ENCODE peak calls at places on chromosomes 3 and 15, in eight cellular contexts. B is GM23338, D is Panc1, H is GM12878, T is HepG2, Z is SK-N-SH, I is HCT116, U is K562. Q is an unnamed sample.

GRCh38 chr3:141246224-141246957 is 14.8 kb downstream of the PXYLP1 start:
- DNase-seq in I (no peak), B (no peak), D (no peak), T (peak; percentile 43), H (no peak), Z (no peak), U (no peak), Q (no peak)

GRCh38 chr3:142926368-142926944 is 37.0 kb downstream of the PAQR9 start:
- DNase-seq in Z (no peak), U (no peak), B (no peak), T (no peak), D (no peak), I (no peak), H (no peak), Q (no peak)

GRCh38 chr3:31077826-31078225 is 183.4 kb upstream of the GADL1 start:
- DNase-seq in I (no peak), H (no peak), D (no peak), B (no peak), T (no peak), Z (no peak), U (no peak), Q (no peak)

GRCh38 chr15:34047893-34048775 is 9.1 kb upstream of the AVEN start:
- DNase-seq in B (no peak), D (no peak), U (no peak), Z (no peak), H (no peak), T (no peak), I (no peak), Q (no peak)

GRCh38 chr15:98420837-98421236 is 227.5 kb upstream of the IGF1R start:
- DNase-seq in D (no peak), U (no peak), I (no peak), Z (peak; percentile 25), T (no peak), B (peak; percentile 25), H (no peak), Q (no peak)

GRCh38 chr3:109806929-109807328 is 469.6 kb upstream of the DPPA4 start:
- DNase-seq in T (peak; percentile 5), D (no peak), H (no peak), Z (no peak), U (peak; percentile 5), B (no peak), I (peak; percentile 88), Q (peak; percentile 69)

GRCh38 chr15:97652700-97653167 is 307.8 kb upstream of the ARRDC4 start:
- DNase-seq in Z (peak; percentile 1), U (no peak), I (no peak), H (no peak), T (no peak), B (peak; percentile 71), D (no peak), Q (no peak)

GRCh38 chr3:141412936-141413354 is 44.6 kb downstream of the ZBTB38 start:
- DNase-seq in D (no peak), U (no peak), I (no peak), B (no peak), Z (no peak), H (no peak), T (peak; percentile 93), Q (no peak)

GRCh38 chr15:73700041-73700842 is 16.1 kb downstream of the CD276 start:
- DNase-seq in B (peak; percentile 90), Z (peak; percentile 82), T (peak; percentile 65), H (peak; percentile 12), U (peak; percentile 71), D (peak; percentile 56), I (peak; percentile 51), Q (no peak)

GRCh38 chr3:127135241-127136023 is 57.5 kb upstream of the PRR23E start:
- DNase-seq in I (no peak), U (peak; percentile 11), D (no peak), H (no peak), Z (peak; percentile 92), B (peak; percentile 58), T (no peak), Q (no peak)
- H3K27ac ChIP-seq in I (no peak overlapping the region), U (no peak overlapping the region), D (no peak overlapping the region), H (no peak overlapping the region), Z (no peak overlapping the region), B (no peak overlapping the region), T (no peak overlapping the region), Q (no peak overlapping the region)

GRCh38 chr15:23645379-23646164 is 2.1 kb downstream of the MAGEL2 start:
- DNase-seq in Z (peak; percentile 10), T (peak; percentile 3), U (no peak), B (peak; percentile 84), H (no peak), D (no peak), I (no peak), Q (no peak)
- TF ChIP-seq REST in Z (no peak), T (no peak), U (no peak), B (no peak), H (no peak), D (no peak), I (no peak), Q (no peak)

DNA sequence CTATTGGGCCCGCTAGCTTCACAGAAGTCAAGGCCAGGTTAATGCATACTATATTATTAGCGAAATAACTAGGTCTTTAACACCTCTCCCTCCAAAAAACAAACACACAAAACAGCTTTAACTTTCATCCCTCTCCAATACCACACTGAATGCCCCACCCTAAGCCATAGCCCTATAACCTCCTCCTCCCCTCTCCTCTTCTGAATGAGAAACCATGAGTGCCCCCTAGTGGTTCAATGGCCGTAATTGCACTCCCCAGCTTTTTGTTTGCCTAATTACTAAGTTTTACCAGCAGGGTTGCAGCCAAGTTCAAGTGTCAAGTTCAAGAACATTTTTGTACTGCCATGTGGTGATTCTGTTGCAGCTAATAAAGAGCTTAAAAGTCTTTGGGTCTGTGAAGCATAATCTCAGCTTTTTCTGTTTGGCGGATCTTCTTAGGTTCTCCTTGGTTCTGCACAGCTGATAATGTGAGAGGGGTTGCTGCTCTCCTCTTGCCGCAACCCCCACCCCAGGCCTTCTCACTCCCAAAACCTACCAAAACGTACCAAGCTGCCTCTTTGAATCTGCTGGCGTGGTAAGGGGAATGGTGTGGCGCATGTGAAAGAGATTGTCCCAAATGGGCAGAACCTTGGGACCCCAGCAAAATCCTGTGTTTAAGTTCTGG is 57.9 kb downstream of the RPL22L1 start:
- DNase-seq in T (peak; percentile 78), I (peak; percentile 78), D (peak; percentile 73), H (peak; percentile 30), Z (peak; percentile 77), B (peak; percentile 94), U (peak; percentile 83), Q (peak; percentile 29)
- TF ChIP-seq POLR2AphosphoS5 in T (no peak), I (no peak), D (no peak), H (no peak), Z (no peak), B (no peak), U (no peak), Q (no peak)

DNA sequence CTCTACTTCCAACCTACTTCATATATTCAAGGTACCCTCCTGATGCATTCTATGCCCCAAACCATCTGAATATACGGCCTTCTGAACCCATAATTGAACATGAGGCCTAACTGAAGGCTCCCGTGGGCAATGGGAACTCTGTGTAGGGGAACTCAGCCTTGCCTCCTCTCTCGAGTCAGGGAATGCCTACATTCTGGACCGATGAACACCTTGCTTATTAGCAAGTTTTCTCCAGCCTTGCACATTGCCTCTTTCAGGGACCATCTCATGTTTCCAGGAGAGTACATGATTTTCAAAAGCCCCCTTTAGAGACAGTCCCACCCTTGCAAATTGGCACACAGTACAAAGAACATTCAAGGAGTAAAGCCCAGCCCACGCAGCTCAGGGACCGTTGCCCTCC is 26.3 kb upstream of the GALNT15 start:
- DNase-seq in Z (no peak), U (no peak), D (no peak), I (no peak), H (no peak), B (no peak), T (no peak), Q (no peak)
- H3K27ac ChIP-seq in Z (no peak overlapping the region), U (no peak overlapping the region), D (peak overlapping the region; percentile 34), I (no peak overlapping the region), H (no peak overlapping the region), B (no peak overlapping the region), T (no peak overlapping the region), Q (no peak overlapping the region)

GRCh38 chr15:48778338-48778730 is 32.5 kb downstream of the CEP152 start:
- DNase-seq in T (no peak), H (no peak), B (no peak), U (no peak), D (no peak), I (no peak), Z (no peak), Q (no peak)
- TF ChIP-seq REST in T (no peak), H (no peak), B (no peak), U (no peak), D (no peak), I (no peak), Z (no peak), Q (no peak)

GRCh38 chr3:129893616-129894070 is at the start of gene TMCC1:
- DNase-seq in T (peak; percentile 80), B (peak; percentile 96), I (peak; percentile 89), D (peak; percentile 32), Z (peak; percentile 98), H (peak; percentile 58), U (peak; percentile 95), Q (peak; percentile 76)
- TF ChIP-seq POLR2AphosphoS5 in T (peak; percentile 79), B (peak; percentile 77), I (peak; percentile 90), D (peak; percentile 80), Z (peak; percentile 20), H (peak; percentile 76), U (peak; percentile 18), Q (peak; percentile 86)

DNA sequence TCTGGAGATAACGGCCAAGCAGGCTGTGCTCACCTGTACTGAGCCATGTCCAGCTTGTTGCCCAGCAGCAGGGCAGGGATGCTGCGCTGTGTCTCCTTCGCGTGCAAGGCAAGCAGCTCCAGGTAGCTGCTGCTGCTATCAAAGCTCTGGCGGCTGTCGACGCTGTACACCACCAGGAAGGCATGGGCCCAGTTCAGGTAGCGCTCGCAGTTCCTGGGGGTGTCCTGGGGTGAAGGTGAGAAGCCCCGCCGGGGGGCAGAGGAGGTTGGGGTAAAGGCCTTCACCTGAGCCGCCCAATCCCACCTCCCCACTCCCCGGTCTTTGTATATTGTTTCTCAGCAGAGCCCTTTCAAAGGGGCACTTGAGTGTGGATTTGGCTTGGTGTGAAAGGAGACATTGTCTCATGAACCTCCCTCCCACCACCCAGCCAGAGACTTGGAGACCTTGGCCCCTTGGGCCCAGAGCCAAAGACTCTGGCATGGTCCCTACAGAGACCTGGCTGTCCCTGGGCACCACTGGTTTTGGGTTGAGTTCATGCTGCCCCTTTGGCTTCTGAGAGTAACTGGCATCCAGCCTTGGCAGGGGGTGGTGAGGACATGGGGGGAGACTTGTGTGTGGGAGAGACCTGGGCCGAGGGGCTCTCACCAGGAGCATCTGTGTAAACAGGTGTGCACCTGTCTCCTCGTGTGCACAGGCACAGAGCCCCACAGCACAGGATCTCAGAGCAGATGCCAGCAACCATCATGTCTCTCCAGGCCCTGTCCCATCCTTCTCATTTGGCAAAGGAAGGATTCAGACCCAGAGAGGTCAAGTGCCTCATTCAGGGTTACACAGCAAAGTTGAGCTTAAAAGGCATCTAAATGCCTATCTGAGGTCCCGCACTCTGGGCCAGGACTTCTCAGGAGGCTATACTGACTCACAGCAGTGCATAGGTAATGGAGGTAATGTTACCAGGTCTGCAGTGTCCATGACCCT is 9.1 kb downstream of the RASL12 start:
- DNase-seq in Z (peak; percentile 4), I (no peak), B (no peak), H (no peak), D (no peak), U (no peak), T (peak; percentile 33), Q (no peak)
- H3K27ac ChIP-seq in Z (no peak overlapping the region), I (no peak overlapping the region), B (no peak overlapping the region), H (no peak overlapping the region), D (no peak overlapping the region), U (no peak overlapping the region), T (no peak overlapping the region), Q (no peak overlapping the region)

Q was measured in HL-60.